ENCODE peak calls at places on chromosomes 12 and 14, in five cellular contexts. One of them, this sample, is unnamed.

GRCh38 chr14:74601982-74602381 is 10.1 kb downstream of the LTBP2 start:
- DNase-seq in body of pancreas: no peak
- DNase-seq in fibroblast of the aortic adventitia: no peak
- DNase-seq in suprapubic skin: no peak
- DNase-seq in Caco-2: peak; percentile 70
- DNase-seq in this sample: no peak

GRCh38 chr14:35687335-35687939 is 121.7 kb downstream of the RALGAPA1 start:
- DNase-seq in body of pancreas: peak; percentile 48
- DNase-seq in fibroblast of the aortic adventitia: peak; percentile 67
- DNase-seq in suprapubic skin: no peak
- DNase-seq in Caco-2: peak; percentile 47
- DNase-seq in this sample: peak; percentile 19

GRCh38 chr12:52266514-52266913 is 7.9 kb upstream of the KRT86 start:
- DNase-seq in body of pancreas: peak; percentile 79
- DNase-seq in fibroblast of the aortic adventitia: no peak
- DNase-seq in suprapubic skin: no peak
- DNase-seq in Caco-2: no peak
- DNase-seq in this sample: no peak

GRCh38 chr12:34406996-34407300 is 384.7 kb downstream of the ALG10 start:
- DNase-seq in body of pancreas: peak; percentile 2
- DNase-seq in fibroblast of the aortic adventitia: no peak
- DNase-seq in suprapubic skin: no peak
- DNase-seq in Caco-2: peak; percentile 26
- DNase-seq in this sample: no peak

GRCh38 chr14:31326111-31326510 is 94.2 kb downstream of the HEATR5A start:
- DNase-seq in body of pancreas: no peak
- DNase-seq in fibroblast of the aortic adventitia: peak; percentile 42
- DNase-seq in suprapubic skin: no peak
- DNase-seq in Caco-2: no peak
- DNase-seq in this sample: no peak

GRCh38 chr14:105487449-105487985 is 831 bp downstream of the CRIP1 start:
- DNase-seq in body of pancreas: no peak
- DNase-seq in fibroblast of the aortic adventitia: no peak
- DNase-seq in suprapubic skin: no peak
- DNase-seq in Caco-2: peak; percentile 71
- DNase-seq in this sample: no peak

GRCh38 chr14:34003691-34004090 is 52.8 kb upstream of the EGLN3 start:
- DNase-seq in body of pancreas: no peak
- DNase-seq in fibroblast of the aortic adventitia: no peak
- DNase-seq in suprapubic skin: no peak
- DNase-seq in Caco-2: no peak
- DNase-seq in this sample: no peak

GRCh38 chr14:55160989-55161388 is 30.4 kb downstream of the DLGAP5 start:
- DNase-seq in body of pancreas: no peak
- DNase-seq in fibroblast of the aortic adventitia: peak; percentile 75
- DNase-seq in suprapubic skin: no peak
- DNase-seq in Caco-2: no peak
- DNase-seq in this sample: no peak

GRCh38 chr12:53300187-53300586 is 692 bp downstream of the MYG1 start:
- DNase-seq in body of pancreas: no peak
- DNase-seq in fibroblast of the aortic adventitia: peak; percentile 47
- DNase-seq in suprapubic skin: no peak
- DNase-seq in Caco-2: no peak
- DNase-seq in this sample: no peak

GRCh38 chr14:103260629-103261124 is 73.4 kb upstream of the EIF5 start:
- DNase-seq in body of pancreas: peak; percentile 63
- DNase-seq in fibroblast of the aortic adventitia: peak; percentile 81
- DNase-seq in suprapubic skin: no peak
- DNase-seq in Caco-2: no peak
- DNase-seq in this sample: no peak

GRCh38 chr12:20123465-20123864 is 244.9 kb upstream of the PDE3A start:
- DNase-seq in body of pancreas: no peak
- DNase-seq in fibroblast of the aortic adventitia: no peak
- DNase-seq in suprapubic skin: no peak
- DNase-seq in Caco-2: no peak
- DNase-seq in this sample: no peak

GRCh38 chr12:71694099-71694820 is 8.4 kb downstream of the TMEM19 start:
- DNase-seq in body of pancreas: no peak
- DNase-seq in fibroblast of the aortic adventitia: no peak
- DNase-seq in suprapubic skin: no peak
- DNase-seq in Caco-2: no peak
- DNase-seq in this sample: peak; percentile 55

GRCh38 chr12:65612440-65612839 is 211.8 kb upstream of the HMGA2 start:
- DNase-seq in body of pancreas: peak; percentile 10
- DNase-seq in fibroblast of the aortic adventitia: peak; percentile 82
- DNase-seq in suprapubic skin: no peak
- DNase-seq in Caco-2: no peak
- DNase-seq in this sample: no peak

GRCh38 chr14:102824832-102825231 is 47.6 kb downstream of the TRAF3 start:
- DNase-seq in body of pancreas: no peak
- DNase-seq in fibroblast of the aortic adventitia: peak; percentile 39
- DNase-seq in suprapubic skin: no peak
- DNase-seq in Caco-2: no peak
- DNase-seq in this sample: no peak

GRCh38 chr12:121711925-121712461 is 559 bp upstream of the TMEM120B start:
- DNase-seq in body of pancreas: peak; percentile 63
- DNase-seq in fibroblast of the aortic adventitia: peak; percentile 33
- DNase-seq in suprapubic skin: no peak
- DNase-seq in Caco-2: peak; percentile 43
- DNase-seq in this sample: no peak

GRCh38 chr14:100850841-100851585 is 25.1 kb downstream of the MEG3 start:
- DNase-seq in body of pancreas: peak; percentile 83
- DNase-seq in fibroblast of the aortic adventitia: no peak
- DNase-seq in suprapubic skin: no peak
- DNase-seq in Caco-2: peak; percentile 61
- DNase-seq in this sample: peak; percentile 16

GRCh38 chr14:24576766-24577165 is 716 bp upstream of the CTSG start:
- DNase-seq in body of pancreas: no peak
- DNase-seq in fibroblast of the aortic adventitia: no peak
- DNase-seq in suprapubic skin: no peak
- DNase-seq in Caco-2: no peak
- DNase-seq in this sample: no peak

GRCh38 chr12:6076776-6077700 is 47.4 kb downstream of the VWF start:
- DNase-seq in body of pancreas: no peak
- DNase-seq in fibroblast of the aortic adventitia: no peak
- DNase-seq in suprapubic skin: no peak
- DNase-seq in Caco-2: no peak
- DNase-seq in this sample: no peak

GRCh38 chr14:71659165-71659564 is 273.1 kb upstream of the RGS6 start:
- DNase-seq in body of pancreas: no peak
- DNase-seq in fibroblast of the aortic adventitia: peak; percentile 43
- DNase-seq in suprapubic skin: no peak
- DNase-seq in Caco-2: no peak
- DNase-seq in this sample: no peak

GRCh38 chr14:38442208-38442607 is 186.3 kb upstream of the CLEC14A start:
- DNase-seq in body of pancreas: no peak
- DNase-seq in fibroblast of the aortic adventitia: peak; percentile 27
- DNase-seq in suprapubic skin: no peak
- DNase-seq in Caco-2: no peak
- DNase-seq in this sample: no peak

GRCh38 chr12:69925291-69925690 is 100.3 kb downstream of the MYRFL start:
- DNase-seq in body of pancreas: no peak
- DNase-seq in fibroblast of the aortic adventitia: no peak
- DNase-seq in suprapubic skin: no peak
- DNase-seq in Caco-2: no peak
- DNase-seq in this sample: no peak

GRCh38 chr14:91414475-91415342 is 2.9 kb downstream of the CCDC88C start:
- DNase-seq in body of pancreas: no peak
- DNase-seq in fibroblast of the aortic adventitia: no peak
- DNase-seq in suprapubic skin: no peak
- DNase-seq in Caco-2: no peak
- DNase-seq in this sample: no peak

GRCh38 chr14:22213110-22213509 is 375.9 kb downstream of the DAD1 start:
- DNase-seq in body of pancreas: no peak
- DNase-seq in fibroblast of the aortic adventitia: no peak
- DNase-seq in suprapubic skin: no peak
- DNase-seq in Caco-2: no peak
- DNase-seq in this sample: no peak

GRCh38 chr12:14795028-14795448 is 8.2 kb downstream of the WBP11 start:
- DNase-seq in body of pancreas: no peak
- DNase-seq in fibroblast of the aortic adventitia: peak; percentile 90
- DNase-seq in suprapubic skin: no peak
- DNase-seq in Caco-2: no peak
- DNase-seq in this sample: no peak

GRCh38 chr12:50824914-50825313 is 17.8 kb upstream of the TMPRSS12 start:
- DNase-seq in body of pancreas: no peak
- DNase-seq in fibroblast of the aortic adventitia: no peak
- DNase-seq in suprapubic skin: no peak
- DNase-seq in Caco-2: no peak
- DNase-seq in this sample: no peak

GRCh38 chr12:113039911-113040425 is 16.6 kb upstream of the DTX1 start:
- DNase-seq in body of pancreas: no peak
- DNase-seq in fibroblast of the aortic adventitia: no peak
- DNase-seq in suprapubic skin: no peak
- DNase-seq in Caco-2: no peak
- DNase-seq in this sample: no peak

GRCh38 chr12:11917501-11917900 is 153.2 kb upstream of the BCL2L14 start:
- DNase-seq in body of pancreas: no peak
- DNase-seq in fibroblast of the aortic adventitia: no peak
- DNase-seq in suprapubic skin: no peak
- DNase-seq in Caco-2: no peak
- DNase-seq in this sample: no peak

DNA sequence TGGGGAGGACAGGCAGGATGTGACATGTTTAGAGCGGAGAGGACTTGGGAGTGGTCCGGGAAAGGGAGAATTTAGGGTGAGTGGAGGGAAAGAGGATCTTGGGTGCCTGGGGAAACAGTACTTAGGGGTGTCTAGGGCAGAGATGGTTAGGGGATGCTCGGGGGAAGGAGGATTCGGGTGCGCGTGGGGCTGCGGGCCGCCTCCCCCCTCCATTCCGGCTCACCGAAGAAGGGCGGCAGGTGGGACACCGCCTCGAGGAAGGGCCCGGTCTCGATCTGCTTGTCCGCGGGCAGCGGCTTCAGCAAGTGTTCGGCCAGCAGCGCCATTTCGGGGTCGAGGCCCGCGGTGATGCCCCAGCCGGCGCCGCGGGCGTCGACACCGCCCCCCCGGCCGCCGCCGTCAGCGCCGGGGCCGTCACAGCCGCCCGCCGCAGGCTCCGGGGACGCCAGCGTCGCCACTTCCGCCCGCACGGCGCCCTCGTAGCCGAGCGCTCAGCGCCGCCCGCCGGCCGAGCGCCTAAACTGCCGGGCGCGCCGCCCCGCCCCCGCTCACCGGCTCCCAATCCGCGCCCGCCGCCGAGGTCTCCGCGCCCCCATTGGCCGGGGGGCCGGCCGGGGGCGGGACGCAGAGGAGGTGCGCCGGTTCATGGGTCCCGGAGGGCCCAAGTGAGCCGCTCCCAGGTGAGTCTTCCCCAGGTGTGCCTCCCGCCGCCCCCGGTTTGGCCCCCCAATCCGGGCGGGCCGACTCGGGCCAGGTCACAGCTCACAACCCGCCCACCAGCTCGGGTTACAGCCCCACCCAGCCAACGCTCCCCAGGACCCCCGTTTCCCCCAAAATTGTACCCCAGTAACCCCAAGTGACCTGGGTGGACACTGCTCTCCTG is at the start of gene GLTP:
- DNase-seq in body of pancreas: peak; percentile 91
- DNase-seq in fibroblast of the aortic adventitia: peak; percentile 59
- DNase-seq in suprapubic skin: peak; percentile 84
- DNase-seq in Caco-2: peak; percentile 83
- DNase-seq in this sample: no peak
- TF ChIP-seq CTCF in body of pancreas: peak; percentile 100
- TF ChIP-seq CTCF in fibroblast of the aortic adventitia: peak; percentile 40
- TF ChIP-seq CTCF in suprapubic skin: peak; percentile 71
- TF ChIP-seq CTCF in Caco-2: peak; percentile 40
- TF ChIP-seq CTCF in this sample: peak; percentile 58

DNA sequence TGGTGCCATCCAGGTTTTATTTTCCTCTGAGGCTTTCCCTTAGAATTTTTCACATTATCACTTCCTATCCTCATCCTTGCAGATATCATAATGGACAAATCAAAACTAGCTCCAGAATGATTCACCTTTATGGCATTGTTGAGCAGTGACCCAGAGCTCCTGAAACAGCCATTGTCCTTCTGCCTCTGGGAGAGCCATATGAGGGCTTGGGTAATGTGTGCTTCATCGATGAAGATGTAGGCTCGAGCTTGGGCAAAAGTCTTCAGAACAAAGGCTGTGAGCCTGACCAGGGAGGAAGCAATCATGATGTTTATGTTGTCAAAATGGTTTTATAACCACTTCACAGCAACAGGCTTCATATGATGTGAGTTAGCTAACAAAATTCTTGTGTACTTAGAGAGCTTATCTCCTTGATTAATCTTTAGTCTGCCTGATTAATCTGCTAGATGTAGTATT is 38.1 kb downstream of the A2M start:
- DNase-seq in body of pancreas: no peak
- DNase-seq in fibroblast of the aortic adventitia: no peak
- DNase-seq in suprapubic skin: no peak
- DNase-seq in Caco-2: no peak
- DNase-seq in this sample: no peak
- TF ChIP-seq CTCF in body of pancreas: no peak
- TF ChIP-seq CTCF in fibroblast of the aortic adventitia: no peak
- TF ChIP-seq CTCF in suprapubic skin: no peak
- TF ChIP-seq CTCF in Caco-2: no peak
- TF ChIP-seq CTCF in this sample: no peak

GRCh38 chr12:116430911-116431565 is 128.1 kb upstream of the MAP1LC3B2 start:
- DNase-seq in body of pancreas: no peak
- DNase-seq in fibroblast of the aortic adventitia: no peak
- DNase-seq in suprapubic skin: no peak
- DNase-seq in Caco-2: no peak
- DNase-seq in this sample: no peak

GRCh38 chr12:116423053-116423452 is 136.1 kb upstream of the MAP1LC3B2 start:
- DNase-seq in body of pancreas: no peak
- DNase-seq in fibroblast of the aortic adventitia: peak; percentile 95
- DNase-seq in suprapubic skin: no peak
- DNase-seq in Caco-2: no peak
- DNase-seq in this sample: no peak

GRCh38 chr12:116425256-116426193 is 133.7 kb upstream of the MAP1LC3B2 start:
- DNase-seq in body of pancreas: no peak
- DNase-seq in fibroblast of the aortic adventitia: peak; percentile 28
- DNase-seq in suprapubic skin: no peak
- DNase-seq in Caco-2: no peak
- DNase-seq in this sample: no peak

GRCh38 chr12:116427200-116427932 is 131.8 kb upstream of the MAP1LC3B2 start:
- DNase-seq in body of pancreas: no peak
- DNase-seq in fibroblast of the aortic adventitia: peak; percentile 19
- DNase-seq in suprapubic skin: no peak
- DNase-seq in Caco-2: peak; percentile 89
- DNase-seq in this sample: no peak

GRCh38 chr12:116426391-116427136 is 132.6 kb upstream of the MAP1LC3B2 start:
- DNase-seq in body of pancreas: peak; percentile 26
- DNase-seq in fibroblast of the aortic adventitia: peak; percentile 99
- DNase-seq in suprapubic skin: peak; percentile 87
- DNase-seq in Caco-2: peak; percentile 92
- DNase-seq in this sample: no peak
- TF ChIP-seq CTCF in body of pancreas: no peak
- TF ChIP-seq CTCF in fibroblast of the aortic adventitia: peak; percentile 83
- TF ChIP-seq CTCF in suprapubic skin: peak; percentile 14
- TF ChIP-seq CTCF in Caco-2: peak; percentile 36
- TF ChIP-seq CTCF in this sample: no peak

DNA sequence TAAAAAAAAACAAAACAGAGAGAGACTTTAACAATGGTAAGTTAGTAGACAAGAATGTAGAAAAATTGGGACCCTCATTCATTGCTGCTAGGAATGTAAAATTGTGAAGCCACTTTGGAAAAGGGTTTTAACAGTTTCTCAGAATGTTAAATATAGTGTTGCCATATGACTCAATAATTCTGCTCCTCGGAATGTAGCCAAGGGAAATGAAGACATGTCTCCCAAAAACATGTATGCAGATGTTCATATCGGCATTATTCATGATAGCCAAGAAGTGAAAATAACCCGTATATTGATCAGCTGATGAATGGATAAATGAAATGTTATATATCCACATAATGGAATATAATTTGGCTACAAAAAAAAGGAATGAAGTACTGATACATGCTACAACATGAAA is 132.3 kb downstream of the DAAM1 start:
- DNase-seq in body of pancreas: no peak
- DNase-seq in fibroblast of the aortic adventitia: peak; percentile 55
- DNase-seq in suprapubic skin: no peak
- DNase-seq in Caco-2: no peak
- DNase-seq in this sample: no peak
- TF ChIP-seq CTCF in body of pancreas: no peak
- TF ChIP-seq CTCF in fibroblast of the aortic adventitia: no peak
- TF ChIP-seq CTCF in suprapubic skin: no peak
- TF ChIP-seq CTCF in Caco-2: no peak
- TF ChIP-seq CTCF in this sample: no peak